ENCODE peak calls at places on chromosomes 7 and 10, in seven cellular contexts. V is neural progenitor cell, K is GM23338, A is HepG2, G is mammary epithelial cell, Z is fibroblast of lung, Q is MM.1S. D is an unnamed sample. For H3K79me2, the result is how much of the 10 kb centered on the place peaks cover.

GRCh38 chr7:158512042-158512441 is 75.6 kb downstream of the PTPRN2 start:
- DNase-seq in V (no peak), K (no peak), A (no peak), G (no peak), Z (no peak), Q (no peak), D (no peak)

GRCh38 chr7:47093835-47094234 is 488.1 kb downstream of the TNS3 start:
- DNase-seq in V (no peak), K (no peak), A (no peak), G (no peak), Z (no peak), Q (no peak), D (no peak)

GRCh38 chr7:34277801-34278195 is 372.5 kb downstream of the BMPER start:
- DNase-seq in V (no peak), K (no peak), A (no peak), G (no peak), Z (peak), Q (no peak), D (no peak)

GRCh38 chr10:67785098-67785497 is 52.9 kb downstream of the DNAJC12 start:
- DNase-seq in V (no peak), K (no peak), A (no peak), G (no peak), Z (no peak), Q (no peak), D (no peak)

GRCh38 chr7:33536398-33536797 is 368.9 kb upstream of the BMPER start:
- DNase-seq in V (no peak), K (no peak), A (no peak), G (no peak), Z (no peak), Q (no peak), D (no peak)

GRCh38 chr7:115010436-115010810 is 88.5 kb downstream of the MDFIC start:
- DNase-seq in V (no peak), K (no peak), A (no peak), G (no peak), Z (no peak), Q (no peak), D (no peak)

GRCh38 chr10:132237871-132238270 is 51.1 kb downstream of the DPYSL4 start:
- DNase-seq in V (peak), K (no peak), A (no peak), G (no peak), Z (no peak), Q (no peak), D (no peak)

GRCh38 chr10:43417950-43418768 is 9.2 kb upstream of the HNRNPF start:
- DNase-seq in V (no peak), K (no peak), A (peak), G (no peak), Z (no peak), Q (peak), D (peak)

GRCh38 chr7:48090095-48090805 is 1.2 kb downstream of the UPP1 start:
- DNase-seq in V (peak), K (peak), A (no peak), G (peak), Z (peak), Q (no peak), D (no peak)

GRCh38 chr10:117936136-117936535 is 110.6 kb downstream of the RAB11FIP2 start:
- DNase-seq in V (no peak), K (no peak), A (no peak), G (no peak), Z (peak), Q (no peak), D (no peak)

GRCh38 chr10:94524146-94524545 is 21.4 kb upstream of the HELLS start:
- DNase-seq in V (no peak), K (no peak), A (no peak), G (peak), Z (peak), Q (no peak), D (no peak)

GRCh38 chr7:93429563-93429962 is 145.0 kb downstream of the CALCR start:
- DNase-seq in V (no peak), K (no peak), A (no peak), G (no peak), Z (no peak), Q (no peak), D (no peak)

GRCh38 chr10:78634835-78635234 is 433.9 kb upstream of the ZMIZ1 start:
- DNase-seq in V (no peak), K (no peak), A (no peak), G (no peak), Z (peak), Q (no peak), D (no peak)

GRCh38 chr10:120208488-120208887 is 248.5 kb upstream of the PLPP4 start:
- DNase-seq in V (no peak), K (no peak), A (no peak), G (no peak), Z (no peak), Q (no peak), D (no peak)

GRCh38 chr7:88317422-88317821 is 10.7 kb upstream of the STEAP4 start:
- DNase-seq in V (no peak), K (no peak), A (no peak), G (peak), Z (no peak), Q (no peak), D (no peak)

GRCh38 chr7:30365626-30366025 is 81.2 kb downstream of the ZNRF2 start:
- DNase-seq in V (no peak), K (no peak), A (no peak), G (no peak), Z (peak), Q (no peak), D (no peak)

GRCh38 chr7:115475774-115476407 is 554.0 kb downstream of the MDFIC start:
- DNase-seq in V (peak), K (peak), A (no peak), G (no peak), Z (peak), Q (no peak), D (no peak)

GRCh38 chr7:96388166-96388565 is 66.3 kb upstream of the SLC25A13 start:
- DNase-seq in V (no peak), K (no peak), A (no peak), G (peak), Z (peak), Q (no peak), D (no peak)

GRCh38 chr10:104349623-104350142 is 4.0 kb upstream of the CFAP58 start:
- DNase-seq in V (no peak), K (peak), A (peak), G (peak), Z (peak), Q (peak), D (peak)

GRCh38 chr10:61835069-61835908 is 66.2 kb upstream of the ARID5B start:
- DNase-seq in V (peak), K (peak), A (peak), G (peak), Z (peak), Q (peak), D (peak)

GRCh38 chr10:35641430-35642015 is 573 bp downstream of the FZD8 start:
- DNase-seq in V (peak), K (peak), A (no peak), G (no peak), Z (peak), Q (peak), D (peak)

GRCh38 chr10:90286941-90287340 is 570.9 kb downstream of the HTR7 start:
- DNase-seq in V (no peak), K (no peak), A (no peak), G (no peak), Z (no peak), Q (no peak), D (no peak)

GRCh38 chr10:70804424-70804814 is 11.3 kb upstream of the SGPL1 start:
- DNase-seq in V (no peak), K (no peak), A (peak), G (peak), Z (peak), Q (no peak), D (no peak)

GRCh38 chr7:83643754-83644153 is 5.2 kb downstream of the SEMA3E start:
- DNase-seq in V (no peak), K (no peak), A (no peak), G (peak), Z (no peak), Q (no peak), D (no peak)

GRCh38 chr10:132721725-132722124 is 64.2 kb downstream of the NKX6-2 start:
- DNase-seq in V (no peak), K (no peak), A (no peak), G (no peak), Z (no peak), Q (no peak), D (no peak)

GRCh38 chr7:151673216-151673615 is 153.5 kb upstream of the RHEB start:
- DNase-seq in V (no peak), K (no peak), A (no peak), G (no peak), Z (no peak), Q (no peak), D (no peak)

GRCh38 chr10:16314259-16314658 is 122.6 kb upstream of the PTER start:
- DNase-seq in V (peak), K (peak), A (peak), G (no peak), Z (no peak), Q (no peak), D (peak)

GRCh38 chr10:36670616-36671402 is 454.6 kb upstream of the ANKRD30A start:
- DNase-seq in V (no peak), K (no peak), A (no peak), G (no peak), Z (peak), Q (no peak), D (no peak)

GRCh38 chr10:104333037-104333727 is 5.1 kb downstream of the ITPRIP start:
- DNase-seq in V (no peak), K (peak), A (no peak), G (no peak), Z (no peak), Q (no peak), D (peak)

GRCh38 chr10:84293574-84294016 is 34.8 kb upstream of the CCSER2 start:
- DNase-seq in V (no peak), K (no peak), A (no peak), G (no peak), Z (no peak), Q (no peak), D (no peak)

GRCh38 chr10:84294766-84295447 is 33.5 kb upstream of the CCSER2 start:
- DNase-seq in V (no peak), K (no peak), A (no peak), G (no peak), Z (no peak), Q (peak), D (no peak)

GRCh38 chr10:84298077-84298476 is 30.3 kb upstream of the CCSER2 start:
- DNase-seq in V (no peak), K (peak), A (no peak), G (no peak), Z (no peak), Q (no peak), D (no peak)

GRCh38 chr10:84293171-84293570 is 35.2 kb upstream of the CCSER2 start:
- DNase-seq in V (no peak), K (no peak), A (no peak), G (no peak), Z (no peak), Q (no peak), D (no peak)

DNA sequence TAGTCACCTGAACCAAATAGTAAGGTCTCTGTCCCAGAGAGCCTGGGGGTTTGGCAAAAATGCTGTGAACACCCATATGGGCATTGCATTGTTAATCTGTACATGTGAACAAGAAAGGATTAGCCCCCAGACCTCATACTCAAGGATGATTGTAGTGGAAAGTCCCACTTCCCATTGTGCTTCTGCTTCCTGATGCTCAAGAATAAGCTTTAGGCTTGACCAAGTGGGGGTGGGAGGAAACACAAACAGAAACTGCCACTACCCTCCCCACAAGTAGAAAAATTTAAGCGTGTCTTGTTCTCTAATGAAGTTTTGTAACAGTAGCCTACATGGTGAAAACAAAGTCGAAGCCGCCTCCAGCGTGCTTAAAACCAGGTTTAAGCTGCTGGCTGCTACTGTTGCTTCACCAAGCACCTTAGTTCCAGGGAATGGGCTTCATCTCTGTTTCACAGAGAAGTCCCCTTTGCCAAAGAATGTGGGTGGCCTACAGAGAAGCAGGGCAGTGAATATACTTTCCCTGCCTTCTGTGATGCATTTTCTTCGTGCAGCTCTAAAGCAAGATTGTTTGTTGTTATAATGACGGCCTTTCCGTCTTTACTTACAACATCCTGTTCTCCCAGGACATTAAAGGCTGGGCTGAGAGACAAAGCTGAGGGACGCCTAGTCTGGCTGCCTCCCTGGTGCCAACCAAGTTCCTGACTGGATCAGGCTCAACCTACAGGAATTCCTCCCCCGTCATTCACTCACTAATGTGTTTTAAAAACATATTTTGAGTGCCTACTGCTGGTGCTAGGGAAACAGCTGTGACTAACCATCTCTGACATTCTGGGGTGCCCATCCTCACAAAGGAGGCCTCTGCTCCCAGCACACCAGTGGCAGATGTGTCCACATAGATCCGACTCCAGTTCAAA is 32.1 kb upstream of the CCSER2 start:
- DNase-seq in V (no peak), K (peak), A (no peak), G (peak), Z (peak), Q (no peak), D (no peak)
- H3K27ac ChIP-seq in V (no peak), K (peak), A (no peak), G (no peak), Z (peak), Q (no peak), D (no peak)

GRCh38 chr7:73987298-73987697 is 40.7 kb upstream of the ELN start:
- DNase-seq in V (no peak), K (no peak), A (no peak), G (no peak), Z (no peak), Q (no peak), D (no peak)

GRCh38 chr7:73983437-73984164 is 44.4 kb upstream of the ELN start:
- DNase-seq in V (no peak), K (no peak), A (no peak), G (no peak), Z (no peak), Q (no peak), D (no peak)

GRCh38 chr7:73984481-73985205 is 43.3 kb upstream of the ELN start:
- DNase-seq in V (no peak), K (no peak), A (no peak), G (no peak), Z (no peak), Q (no peak), D (no peak)

GRCh38 chr7:73986158-73986631 is 41.8 kb upstream of the ELN start:
- DNase-seq in V (peak), K (no peak), A (no peak), G (no peak), Z (no peak), Q (no peak), D (no peak)

GRCh38 chr7:73985737-73986141 is 42.2 kb upstream of the ELN start:
- DNase-seq in V (no peak), K (no peak), A (no peak), G (no peak), Z (no peak), Q (no peak), D (no peak)
- TF ChIP-seq CTCF in V (no peak), K (peak), A (peak), G (no peak), Z (no peak), Q (no peak), D (no peak)

GRCh38 chr7:133044722-133045473 is 37.0 kb downstream of the CHCHD3 start:
- DNase-seq in V (peak), K (peak), A (no peak), G (no peak), Z (no peak), Q (no peak), D (no peak)

GRCh38 chr7:133040178-133040577 is 41.7 kb downstream of the CHCHD3 start:
- DNase-seq in V (no peak), K (peak), A (no peak), G (no peak), Z (no peak), Q (no peak), D (no peak)

GRCh38 chr7:133039614-133040013 is 42.3 kb downstream of the CHCHD3 start:
- DNase-seq in V (no peak), K (no peak), A (no peak), G (no peak), Z (no peak), Q (no peak), D (no peak)

GRCh38 chr7:133036290-133036689 is 45.6 kb downstream of the CHCHD3 start:
- DNase-seq in V (no peak), K (no peak), A (no peak), G (no peak), Z (no peak), Q (no peak), D (no peak)

DNA sequence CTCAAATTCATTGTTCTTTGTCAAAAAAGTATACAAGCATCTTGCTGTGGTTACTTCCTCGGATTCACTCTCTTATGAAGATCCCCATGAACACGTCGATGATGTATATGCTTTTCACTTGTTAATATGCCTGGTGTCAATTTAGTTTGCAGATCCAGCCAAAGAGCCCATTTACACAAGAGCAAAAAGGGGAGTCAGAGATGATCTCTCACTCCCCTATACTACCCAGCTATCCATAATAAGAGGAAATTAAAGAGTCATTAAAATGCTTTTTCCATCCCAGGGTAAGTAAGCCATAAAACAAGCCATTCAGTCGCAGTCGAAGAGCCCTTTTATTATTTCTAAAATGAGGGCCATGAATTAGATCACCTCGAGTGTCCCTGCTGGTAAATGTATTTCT is 41.3 kb downstream of the CHCHD3 start:
- DNase-seq in V (no peak), K (no peak), A (no peak), G (no peak), Z (no peak), Q (no peak), D (no peak)
- H3K79me2 ChIP-seq in V (half or more), K (half or more), A (under half), G (half or more), Z (under half), Q (half or more), D (under half)

DNA sequence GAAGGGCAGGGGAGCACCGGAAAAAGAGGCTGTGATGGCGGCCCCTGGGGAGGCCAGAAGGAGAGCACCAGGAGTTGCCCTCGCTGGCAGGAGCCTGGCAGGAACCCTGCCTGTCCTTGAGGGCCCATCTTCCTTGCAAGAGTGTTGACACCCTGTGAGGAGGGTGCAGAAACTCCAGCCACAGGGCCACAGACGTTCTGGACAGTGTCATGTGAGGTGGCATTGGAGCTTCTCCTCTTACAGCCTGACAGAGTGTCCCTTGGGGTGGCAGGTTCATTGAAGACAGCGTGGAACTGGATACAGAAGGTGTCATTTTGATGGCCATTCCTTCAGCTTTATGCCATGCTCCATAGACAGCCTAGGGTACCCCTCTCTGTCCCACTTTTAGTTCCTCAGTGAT is 54.2 kb downstream of the RBM20 start:
- DNase-seq in V (no peak), K (no peak), A (no peak), G (no peak), Z (no peak), Q (no peak), D (no peak)
- H3K27ac ChIP-seq in V (no peak), K (no peak), A (no peak), G (no peak), Z (no peak), Q (no peak), D (no peak)

DNA sequence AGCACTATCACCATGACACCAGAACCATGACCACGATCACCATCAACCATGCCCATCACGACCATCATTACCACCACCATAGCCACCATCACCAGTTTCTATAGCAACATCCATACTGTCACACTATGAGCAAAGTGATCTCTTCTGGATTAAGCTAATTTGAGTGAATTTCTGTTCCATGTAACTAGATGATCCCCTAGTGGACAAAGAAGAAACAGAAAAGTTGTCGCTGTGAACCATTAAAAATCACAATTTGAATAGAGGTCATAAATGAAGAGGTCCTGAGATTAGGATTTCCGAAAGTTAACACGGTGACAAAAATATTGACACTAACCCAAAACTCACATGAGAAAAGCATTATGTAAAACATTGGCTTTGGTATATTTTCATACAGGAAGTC is 77.6 kb downstream of the CLRN3 start:
- DNase-seq in V (no peak), K (peak), A (no peak), G (no peak), Z (no peak), Q (peak), D (no peak)
- TF ChIP-seq CTCF in V (peak), K (no peak), A (no peak), G (peak), Z (no peak), Q (peak), D (peak)

DNA sequence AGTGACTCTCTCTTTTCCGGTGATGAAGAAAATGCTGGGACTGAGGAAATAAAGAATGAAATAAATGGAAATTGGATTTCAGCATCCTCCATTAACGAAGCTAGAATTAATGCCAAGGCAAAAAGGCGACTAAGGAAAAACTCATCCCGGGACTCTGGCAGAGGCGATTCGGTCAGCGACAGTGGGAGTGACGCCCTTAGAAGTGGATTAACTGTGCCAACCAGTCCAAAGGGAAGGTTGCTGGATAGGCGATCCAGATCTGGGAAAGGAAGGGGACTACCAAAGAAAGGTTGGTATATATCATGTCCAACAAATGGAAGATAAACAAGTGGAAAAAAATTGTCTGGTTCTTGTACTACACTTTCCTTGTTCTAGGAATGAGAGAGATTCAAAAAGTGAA is 9.5 kb downstream of the PDCD4 start:
- DNase-seq in V (no peak), K (no peak), A (no peak), G (no peak), Z (no peak), Q (no peak), D (no peak)
- H3K79me2 ChIP-seq in V (under half), K (under half), A (under half), G (under half), Z (under half), Q (under half), D (under half)